ENCODE peak calls at places on chromosomes 11 and 22, in six cellular contexts. O, C, R, V, L and E are unnamed samples.

GRCh38 chr11:47886096-47886495 is 37.9 kb upstream of the NUP160 start:
- DNase-seq in O (peak; percentile 80), C (peak; percentile 88), R (no peak), V (no peak), L (no peak), E (peak; percentile 49)

GRCh38 chr11:60370811-60371297 is 7.5 kb upstream of the MS4A7 start:
- DNase-seq in O (no peak), C (no peak), R (no peak), V (no peak), L (no peak), E (no peak)

GRCh38 chr11:71251159-71251721 is 1.1 kb downstream of the SHANK2 start:
- DNase-seq in O (no peak), C (no peak), R (no peak), V (no peak), L (no peak), E (no peak)

GRCh38 chr22:17117400-17117799 is 3.8 kb downstream of the TMEM121B start:
- DNase-seq in O (no peak), C (no peak), R (no peak), V (no peak), L (no peak), E (no peak)

GRCh38 chr11:14424096-14424495 is 65.1 kb upstream of the RRAS2 start:
- DNase-seq in O (peak; percentile 80), C (peak; percentile 77), R (no peak), V (no peak), L (no peak), E (peak; percentile 83)

GRCh38 chr11:47607380-47607779 is 13.2 kb upstream of the C1QTNF4 start:
- DNase-seq in O (peak; percentile 96), C (peak; percentile 93), R (peak; percentile 62), V (no peak), L (no peak), E (peak; percentile 89)

GRCh38 chr22:45911601-45912271 is 65.2 kb downstream of the WNT7B start:
- DNase-seq in O (no peak), C (peak; percentile 30), R (peak; percentile 76), V (no peak), L (no peak), E (no peak)

GRCh38 chr22:37163618-37164534 is 14.2 kb upstream of the IL2RB start:
- DNase-seq in O (no peak), C (no peak), R (peak; percentile 25), V (no peak), L (peak; percentile 88), E (no peak)

GRCh38 chr11:2804189-2804588 is 81.4 kb downstream of the CDKN1C start:
- DNase-seq in O (no peak), C (no peak), R (no peak), V (no peak), L (no peak), E (no peak)